ENCODE peak calls at places on chromosomes 16 and 17, in five cellular contexts. One of them, this sample, is unnamed.

GRCh38 chr17:65925606-65926307 is 266.2 kb downstream of the CEP112 start:
- DNase-seq in heart right ventricle: no peak
- DNase-seq in gastrocnemius medialis: no peak
- DNase-seq in endothelial cell of umbilical vein: no peak
- DNase-seq in upper lobe of right lung: no peak
- DNase-seq in this sample: no peak

GRCh38 chr16:85387171-85387507 is 226.0 kb upstream of the GSE1 start:
- DNase-seq in heart right ventricle: peak; percentile 5
- DNase-seq in gastrocnemius medialis: no peak
- DNase-seq in endothelial cell of umbilical vein: no peak
- DNase-seq in upper lobe of right lung: peak; percentile 51
- DNase-seq in this sample: peak; percentile 35

GRCh38 chr17:57898487-57899311 is 48.9 kb upstream of the MRPS23 start:
- DNase-seq in heart right ventricle: peak; percentile 78
- DNase-seq in gastrocnemius medialis: no peak
- DNase-seq in endothelial cell of umbilical vein: no peak
- DNase-seq in upper lobe of right lung: peak; percentile 86
- DNase-seq in this sample: no peak

GRCh38 chr16:23650674-23651073 is 9.4 kb downstream of the DCTN5 start:
- DNase-seq in heart right ventricle: no peak
- DNase-seq in gastrocnemius medialis: no peak
- DNase-seq in endothelial cell of umbilical vein: peak; percentile 27
- DNase-seq in upper lobe of right lung: no peak
- DNase-seq in this sample: no peak

GRCh38 chr17:70047619-70048018 is 27.4 kb upstream of the KCNJ16 start:
- DNase-seq in heart right ventricle: no peak
- DNase-seq in gastrocnemius medialis: no peak
- DNase-seq in endothelial cell of umbilical vein: peak; percentile 30
- DNase-seq in upper lobe of right lung: no peak
- DNase-seq in this sample: no peak

GRCh38 chr16:30948087-30948955 is 547 bp upstream of the ORAI3 start:
- DNase-seq in heart right ventricle: peak; percentile 75
- DNase-seq in gastrocnemius medialis: peak; percentile 66
- DNase-seq in endothelial cell of umbilical vein: peak; percentile 97
- DNase-seq in upper lobe of right lung: peak; percentile 87
- DNase-seq in this sample: peak; percentile 92

GRCh38 chr16:84559311-84559932 is 55.0 kb upstream of the MEAK7 start:
- DNase-seq in heart right ventricle: no peak
- DNase-seq in gastrocnemius medialis: no peak
- DNase-seq in endothelial cell of umbilical vein: no peak
- DNase-seq in upper lobe of right lung: no peak
- DNase-seq in this sample: peak; percentile 26

GRCh38 chr17:44217738-44218343 is 1.6 kb downstream of the UBTF start:
- DNase-seq in heart right ventricle: no peak
- DNase-seq in gastrocnemius medialis: no peak
- DNase-seq in endothelial cell of umbilical vein: no peak
- DNase-seq in upper lobe of right lung: no peak
- DNase-seq in this sample: peak; percentile 52

GRCh38 chr17:63399316-63399715 is 46.8 kb downstream of the CYB561 start:
- DNase-seq in heart right ventricle: no peak
- DNase-seq in gastrocnemius medialis: no peak
- DNase-seq in endothelial cell of umbilical vein: peak; percentile 70
- DNase-seq in upper lobe of right lung: no peak
- DNase-seq in this sample: no peak

GRCh38 chr16:15613676-15614075 is 29.3 kb downstream of the MARF1 start:
- DNase-seq in heart right ventricle: no peak
- DNase-seq in gastrocnemius medialis: no peak
- DNase-seq in endothelial cell of umbilical vein: no peak
- DNase-seq in upper lobe of right lung: no peak
- DNase-seq in this sample: no peak

GRCh38 chr17:3978421-3979275 is 14.4 kb upstream of the ATP2A3 start:
- DNase-seq in heart right ventricle: no peak
- DNase-seq in gastrocnemius medialis: no peak
- DNase-seq in endothelial cell of umbilical vein: peak; percentile 85
- DNase-seq in upper lobe of right lung: no peak
- DNase-seq in this sample: peak; percentile 12

GRCh38 chr16:84047626-84048025 is 5.0 kb upstream of the SLC38A8 start:
- DNase-seq in heart right ventricle: no peak
- DNase-seq in gastrocnemius medialis: no peak
- DNase-seq in endothelial cell of umbilical vein: no peak
- DNase-seq in upper lobe of right lung: peak; percentile 58
- DNase-seq in this sample: no peak

GRCh38 chr17:38465420-38466345 is 37.4 kb downstream of the ARHGAP23 start:
- DNase-seq in heart right ventricle: peak; percentile 74
- DNase-seq in gastrocnemius medialis: peak; percentile 36
- DNase-seq in endothelial cell of umbilical vein: no peak
- DNase-seq in upper lobe of right lung: no peak
- DNase-seq in this sample: peak; percentile 46

GRCh38 chr16:31248344-31248743 is 11.4 kb upstream of the ITGAM start:
- DNase-seq in heart right ventricle: no peak
- DNase-seq in gastrocnemius medialis: no peak
- DNase-seq in endothelial cell of umbilical vein: no peak
- DNase-seq in upper lobe of right lung: no peak
- DNase-seq in this sample: no peak

GRCh38 chr17:40167685-40168261 is 9.5 kb upstream of the RAPGEFL1 start:
- DNase-seq in heart right ventricle: no peak
- DNase-seq in gastrocnemius medialis: no peak
- DNase-seq in endothelial cell of umbilical vein: no peak
- DNase-seq in upper lobe of right lung: peak; percentile 40
- DNase-seq in this sample: no peak

GRCh38 chr16:27232061-27232841 is 28.9 kb downstream of the KDM8 start:
- DNase-seq in heart right ventricle: no peak
- DNase-seq in gastrocnemius medialis: no peak
- DNase-seq in endothelial cell of umbilical vein: no peak
- DNase-seq in upper lobe of right lung: no peak
- DNase-seq in this sample: no peak

GRCh38 chr16:48561960-48562393 is 48.0 kb downstream of the N4BP1 start:
- DNase-seq in heart right ventricle: no peak
- DNase-seq in gastrocnemius medialis: no peak
- DNase-seq in endothelial cell of umbilical vein: peak; percentile 58
- DNase-seq in upper lobe of right lung: no peak
- DNase-seq in this sample: peak; percentile 68

GRCh38 chr16:48565752-48566151 is 44.2 kb downstream of the N4BP1 start:
- DNase-seq in heart right ventricle: no peak
- DNase-seq in gastrocnemius medialis: no peak
- DNase-seq in endothelial cell of umbilical vein: no peak
- DNase-seq in upper lobe of right lung: no peak
- DNase-seq in this sample: no peak

GRCh38 chr16:48562475-48562874 is 47.5 kb downstream of the N4BP1 start:
- DNase-seq in heart right ventricle: no peak
- DNase-seq in gastrocnemius medialis: no peak
- DNase-seq in endothelial cell of umbilical vein: no peak
- DNase-seq in upper lobe of right lung: no peak
- DNase-seq in this sample: no peak

GRCh38 chr16:48560692-48561091 is 49.3 kb downstream of the N4BP1 start:
- DNase-seq in heart right ventricle: no peak
- DNase-seq in gastrocnemius medialis: no peak
- DNase-seq in endothelial cell of umbilical vein: no peak
- DNase-seq in upper lobe of right lung: no peak
- DNase-seq in this sample: peak; percentile 61

DNA sequence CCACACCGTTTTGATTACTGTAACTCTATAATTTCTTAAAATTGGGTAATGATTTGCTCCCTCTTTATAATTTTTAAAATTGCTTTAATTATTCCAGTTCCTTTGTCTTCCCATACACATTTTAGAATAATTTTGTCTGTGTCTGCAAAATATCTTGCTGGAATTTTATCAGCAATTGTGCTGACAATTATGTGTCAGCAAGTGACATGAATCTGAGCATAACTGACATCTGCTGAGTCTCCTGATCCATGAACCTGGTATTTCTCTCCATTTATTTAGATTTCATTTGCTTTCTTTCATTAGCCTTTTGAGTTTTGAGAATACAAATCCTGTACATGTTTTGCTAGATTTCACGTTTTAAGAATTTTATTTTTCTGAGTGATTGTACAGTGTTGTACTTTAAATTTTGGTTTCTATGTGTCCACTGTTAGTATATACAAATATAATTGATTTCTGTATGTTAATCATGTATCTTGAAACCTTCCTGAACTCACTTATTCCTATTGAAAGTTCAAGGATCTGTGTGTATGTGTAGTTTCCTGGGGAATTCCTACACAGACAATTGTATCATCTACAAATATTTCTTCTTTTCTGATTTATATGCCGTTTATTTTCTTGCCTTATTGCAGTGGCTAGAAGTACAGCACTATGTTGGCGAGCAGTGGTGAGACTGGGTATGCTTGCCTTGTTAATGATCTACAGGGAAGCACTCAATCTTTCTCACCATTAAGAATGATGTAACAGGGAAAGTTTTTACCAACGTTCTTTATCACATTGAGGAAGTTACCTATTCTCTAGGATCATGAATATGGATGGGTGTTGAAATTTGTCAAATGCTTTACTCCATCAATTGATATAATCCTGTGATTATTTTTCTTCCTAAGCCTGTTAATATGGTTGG is 45.2 kb downstream of the N4BP1 start:
- DNase-seq in heart right ventricle: no peak
- DNase-seq in gastrocnemius medialis: no peak
- DNase-seq in endothelial cell of umbilical vein: no peak
- DNase-seq in upper lobe of right lung: no peak
- DNase-seq in this sample: no peak
- H3K4me3 ChIP-seq in heart right ventricle: no peak overlapping the region
- H3K4me3 ChIP-seq in gastrocnemius medialis: no peak overlapping the region
- H3K4me3 ChIP-seq in endothelial cell of umbilical vein: no peak overlapping the region
- H3K4me3 ChIP-seq in upper lobe of right lung: no peak overlapping the region
- H3K4me3 ChIP-seq in this sample: no peak overlapping the region

DNA sequence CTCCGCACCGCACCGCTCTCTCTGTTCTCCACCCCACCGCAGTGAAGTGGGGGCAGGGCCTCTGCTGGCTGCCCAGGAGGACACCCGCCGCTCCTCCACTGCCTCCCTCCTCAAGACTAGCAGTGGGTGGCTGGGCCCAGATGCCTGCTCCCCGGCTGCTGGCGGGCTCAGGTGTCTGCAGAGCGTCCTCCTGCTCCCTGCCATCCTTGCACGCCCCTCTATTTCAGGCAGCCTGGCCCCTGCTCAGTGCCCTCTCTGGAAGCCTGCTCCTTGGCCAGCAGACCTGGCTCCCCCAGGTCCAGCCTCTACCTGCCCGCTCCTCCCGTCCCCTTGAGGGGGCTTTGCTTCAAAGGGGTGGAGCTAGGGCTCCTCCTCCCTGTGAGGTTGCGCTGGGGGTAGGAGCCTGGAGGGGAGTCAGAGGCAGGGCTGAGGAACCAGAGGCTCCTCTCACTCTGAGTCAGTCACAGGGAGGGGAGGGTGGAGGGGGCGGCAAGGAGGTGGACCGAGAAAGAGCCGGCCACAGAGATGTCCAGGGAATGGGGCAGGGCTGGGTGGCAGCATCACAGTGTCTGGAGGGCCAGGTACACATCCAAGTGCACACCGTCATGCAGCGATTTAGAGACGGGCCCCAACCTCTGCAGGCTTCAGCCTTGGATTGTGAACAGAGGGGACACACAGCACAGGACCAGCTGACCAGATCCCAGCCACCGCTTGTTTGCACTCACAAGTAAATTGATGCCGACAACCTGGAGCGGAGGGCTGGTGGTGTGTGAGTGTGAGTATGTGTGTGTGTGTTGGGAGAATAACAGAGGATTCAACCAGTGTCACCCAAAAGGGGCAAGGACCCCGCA is 9.8 kb upstream of the TMEM92 start:
- DNase-seq in heart right ventricle: no peak
- DNase-seq in gastrocnemius medialis: no peak
- DNase-seq in endothelial cell of umbilical vein: no peak
- DNase-seq in upper lobe of right lung: peak; percentile 67
- DNase-seq in this sample: no peak
- H3K4me1 ChIP-seq in heart right ventricle: peaks cover 9% of the 10 kb centered on the region
- H3K4me1 ChIP-seq in gastrocnemius medialis: no peaks in the 10 kb centered on the region
- H3K4me1 ChIP-seq in endothelial cell of umbilical vein: peaks cover 6% of the 10 kb centered on the region
- H3K4me1 ChIP-seq in upper lobe of right lung: peaks cover 18% of the 10 kb centered on the region
- H3K4me1 ChIP-seq in this sample: peaks cover 7% of the 10 kb centered on the region

GRCh38 chr17:64449545-64449944 is 630 bp downstream of the MILR1 start:
- DNase-seq in heart right ventricle: no peak
- DNase-seq in gastrocnemius medialis: no peak
- DNase-seq in endothelial cell of umbilical vein: no peak
- DNase-seq in upper lobe of right lung: no peak
- DNase-seq in this sample: no peak
- H3K4me3 ChIP-seq in heart right ventricle: peak overlapping the region; percentile 4
- H3K4me3 ChIP-seq in gastrocnemius medialis: no peak overlapping the region
- H3K4me3 ChIP-seq in endothelial cell of umbilical vein: no peak overlapping the region
- H3K4me3 ChIP-seq in upper lobe of right lung: peak overlapping the region; percentile 37
- H3K4me3 ChIP-seq in this sample: no peak overlapping the region

GRCh38 chr17:47200325-47200663 is 8.9 kb upstream of the MYL4 start:
- DNase-seq in heart right ventricle: no peak
- DNase-seq in gastrocnemius medialis: no peak
- DNase-seq in endothelial cell of umbilical vein: no peak
- DNase-seq in upper lobe of right lung: no peak
- DNase-seq in this sample: no peak

GRCh38 chr17:47197821-47198220 is 8.7 kb upstream of the CDC27 start:
- DNase-seq in heart right ventricle: no peak
- DNase-seq in gastrocnemius medialis: no peak
- DNase-seq in endothelial cell of umbilical vein: no peak
- DNase-seq in upper lobe of right lung: no peak
- DNase-seq in this sample: no peak

GRCh38 chr17:47201168-47201567 is 8.0 kb upstream of the MYL4 start:
- DNase-seq in heart right ventricle: no peak
- DNase-seq in gastrocnemius medialis: no peak
- DNase-seq in endothelial cell of umbilical vein: no peak
- DNase-seq in upper lobe of right lung: no peak
- DNase-seq in this sample: no peak

GRCh38 chr17:47203984-47204721 is 5.0 kb upstream of the MYL4 start:
- DNase-seq in heart right ventricle: no peak
- DNase-seq in gastrocnemius medialis: no peak
- DNase-seq in endothelial cell of umbilical vein: no peak
- DNase-seq in upper lobe of right lung: no peak
- DNase-seq in this sample: no peak

GRCh38 chr17:47199627-47200324 is 9.4 kb upstream of the MYL4 start:
- DNase-seq in heart right ventricle: no peak
- DNase-seq in gastrocnemius medialis: no peak
- DNase-seq in endothelial cell of umbilical vein: no peak
- DNase-seq in upper lobe of right lung: no peak
- DNase-seq in this sample: no peak
- H3K4me1 ChIP-seq in heart right ventricle: peaks cover 14% of the 10 kb centered on the region
- H3K4me1 ChIP-seq in gastrocnemius medialis: peaks cover 14% of the 10 kb centered on the region
- H3K4me1 ChIP-seq in endothelial cell of umbilical vein: no peaks in the 10 kb centered on the region
- H3K4me1 ChIP-seq in upper lobe of right lung: peaks cover 12% of the 10 kb centered on the region
- H3K4me1 ChIP-seq in this sample: no peaks in the 10 kb centered on the region

DNA sequence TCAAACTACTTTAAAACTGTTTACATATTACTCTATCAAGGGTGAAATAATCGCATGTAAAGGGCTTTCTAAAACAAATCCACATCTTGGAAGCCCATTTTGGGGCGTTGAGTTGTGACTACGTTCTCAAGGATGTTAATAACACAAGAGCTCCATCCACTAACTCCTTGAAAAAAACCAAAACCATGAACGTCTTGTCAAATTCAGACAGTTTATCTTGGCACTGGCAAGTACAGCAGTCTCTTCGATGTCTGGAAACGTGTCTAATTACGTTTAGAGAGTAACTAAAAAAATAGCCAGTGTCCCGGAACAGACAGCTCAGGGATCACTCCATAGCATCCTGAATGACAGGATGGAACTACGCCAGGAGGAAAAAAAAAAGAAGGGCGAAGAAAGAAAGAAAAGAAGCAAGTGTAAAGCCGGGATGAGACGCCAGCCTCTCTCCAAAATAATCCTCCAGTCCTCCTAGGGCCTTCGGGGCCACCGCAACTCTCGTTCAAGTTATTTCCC is 965 bp downstream of the MYO1D start:
- DNase-seq in heart right ventricle: no peak
- DNase-seq in gastrocnemius medialis: no peak
- DNase-seq in endothelial cell of umbilical vein: peak; percentile 59
- DNase-seq in upper lobe of right lung: no peak
- DNase-seq in this sample: no peak
- H3K4me3 ChIP-seq in heart right ventricle: peak overlapping the region; percentile 92
- H3K4me3 ChIP-seq in gastrocnemius medialis: peak overlapping the region; percentile 60
- H3K4me3 ChIP-seq in endothelial cell of umbilical vein: peak overlapping the region; percentile 81
- H3K4me3 ChIP-seq in upper lobe of right lung: peak overlapping the region; percentile 79
- H3K4me3 ChIP-seq in this sample: peak overlapping the region; percentile 70